ENCODE peak calls at places on chromosomes 13 and 19, in seven cellular contexts. One of them, this sample, is unnamed. For H3K4me1, the result is how much of the 10 kb centered on the place peaks cover.

GRCh38 chr19:39550197-39550596 is 10.2 kb upstream of the EID2 start:
- DNase-seq in fibroblast of lung: no peak
- DNase-seq in Peyer's patch: no peak
- DNase-seq in cardiac muscle cell: no peak
- DNase-seq in testis: no peak
- DNase-seq in K562: no peak
- DNase-seq in PC-9: no peak
- DNase-seq in this sample: no peak

GRCh38 chr13:43669101-43669500 is 117.7 kb downstream of the ENOX1 start:
- DNase-seq in fibroblast of lung: no peak
- DNase-seq in Peyer's patch: no peak
- DNase-seq in cardiac muscle cell: no peak
- DNase-seq in testis: no peak
- DNase-seq in K562: no peak
- DNase-seq in PC-9: no peak
- DNase-seq in this sample: no peak

GRCh38 chr13:102293723-102294122 is 108.1 kb downstream of the FGF14 start:
- DNase-seq in fibroblast of lung: no peak
- DNase-seq in Peyer's patch: no peak
- DNase-seq in cardiac muscle cell: no peak
- DNase-seq in testis: no peak
- DNase-seq in K562: no peak
- DNase-seq in PC-9: no peak
- DNase-seq in this sample: no peak

GRCh38 chr19:41541990-41542584 is 33.9 kb upstream of the CEACAM21 start:
- DNase-seq in fibroblast of lung: no peak
- DNase-seq in Peyer's patch: peak
- DNase-seq in cardiac muscle cell: peak
- DNase-seq in testis: peak
- DNase-seq in K562: peak
- DNase-seq in PC-9: peak
- DNase-seq in this sample: peak

GRCh38 chr19:38033658-38034150 is 126.7 kb downstream of the SIPA1L3 start:
- DNase-seq in fibroblast of lung: peak
- DNase-seq in Peyer's patch: peak
- DNase-seq in cardiac muscle cell: no peak
- DNase-seq in testis: no peak
- DNase-seq in K562: no peak
- DNase-seq in PC-9: no peak
- DNase-seq in this sample: peak

GRCh38 chr13:108609353-108609752 is 20.1 kb upstream of the MYO16 start:
- DNase-seq in fibroblast of lung: peak
- DNase-seq in Peyer's patch: no peak
- DNase-seq in cardiac muscle cell: peak
- DNase-seq in testis: peak
- DNase-seq in K562: no peak
- DNase-seq in PC-9: no peak
- DNase-seq in this sample: no peak

GRCh38 chr13:106599875-106600797 is 32.2 kb upstream of the ARGLU1 start:
- DNase-seq in fibroblast of lung: peak
- DNase-seq in Peyer's patch: no peak
- DNase-seq in cardiac muscle cell: peak
- DNase-seq in testis: peak
- DNase-seq in K562: no peak
- DNase-seq in PC-9: no peak
- DNase-seq in this sample: no peak

GRCh38 chr13:40377783-40378182 is 288.7 kb downstream of the FOXO1 start:
- DNase-seq in fibroblast of lung: peak
- DNase-seq in Peyer's patch: no peak
- DNase-seq in cardiac muscle cell: peak
- DNase-seq in testis: no peak
- DNase-seq in K562: no peak
- DNase-seq in PC-9: no peak
- DNase-seq in this sample: no peak

GRCh38 chr19:41699968-41700323 is 8.5 kb upstream of the CEACAM5 start:
- DNase-seq in fibroblast of lung: no peak
- DNase-seq in Peyer's patch: no peak
- DNase-seq in cardiac muscle cell: no peak
- DNase-seq in testis: no peak
- DNase-seq in K562: no peak
- DNase-seq in PC-9: no peak
- DNase-seq in this sample: no peak

GRCh38 chr19:51983361-51983760 is 3.3 kb downstream of the ZNF350 start:
- DNase-seq in fibroblast of lung: no peak
- DNase-seq in Peyer's patch: no peak
- DNase-seq in cardiac muscle cell: no peak
- DNase-seq in testis: no peak
- DNase-seq in K562: no peak
- DNase-seq in PC-9: no peak
- DNase-seq in this sample: no peak

GRCh38 chr19:50191270-50191669 is 12.2 kb upstream of the MYH14 start:
- DNase-seq in fibroblast of lung: no peak
- DNase-seq in Peyer's patch: no peak
- DNase-seq in cardiac muscle cell: no peak
- DNase-seq in testis: no peak
- DNase-seq in K562: no peak
- DNase-seq in PC-9: no peak
- DNase-seq in this sample: no peak

GRCh38 chr19:13010992-13011652 is 15.8 kb downstream of the NFIX start:
- DNase-seq in fibroblast of lung: no peak
- DNase-seq in Peyer's patch: no peak
- DNase-seq in cardiac muscle cell: no peak
- DNase-seq in testis: no peak
- DNase-seq in K562: no peak
- DNase-seq in PC-9: no peak
- DNase-seq in this sample: no peak
- H3K4me1 ChIP-seq in fibroblast of lung: under half
- H3K4me1 ChIP-seq in Peyer's patch: under half
- H3K4me1 ChIP-seq in cardiac muscle cell: under half
- H3K4me1 ChIP-seq in testis: half or more
- H3K4me1 ChIP-seq in K562: under half
- H3K4me1 ChIP-seq in PC-9: under half
- H3K4me1 ChIP-seq in this sample: under half

GRCh38 chr13:110471833-110472162 is 89.7 kb downstream of the RAB20 start:
- DNase-seq in fibroblast of lung: peak
- DNase-seq in Peyer's patch: peak
- DNase-seq in cardiac muscle cell: peak
- DNase-seq in testis: peak
- DNase-seq in K562: peak
- DNase-seq in PC-9: no peak
- DNase-seq in this sample: peak

GRCh38 chr13:110469597-110469996 is 91.9 kb downstream of the RAB20 start:
- DNase-seq in fibroblast of lung: no peak
- DNase-seq in Peyer's patch: no peak
- DNase-seq in cardiac muscle cell: no peak
- DNase-seq in testis: no peak
- DNase-seq in K562: no peak
- DNase-seq in PC-9: no peak
- DNase-seq in this sample: no peak

GRCh38 chr13:110471156-110471832 is 90.2 kb downstream of the RAB20 start:
- DNase-seq in fibroblast of lung: no peak
- DNase-seq in Peyer's patch: peak
- DNase-seq in cardiac muscle cell: no peak
- DNase-seq in testis: no peak
- DNase-seq in K562: no peak
- DNase-seq in PC-9: no peak
- DNase-seq in this sample: no peak

GRCh38 chr13:110468986-110469495 is 92.5 kb downstream of the RAB20 start:
- DNase-seq in fibroblast of lung: no peak
- DNase-seq in Peyer's patch: no peak
- DNase-seq in cardiac muscle cell: no peak
- DNase-seq in testis: no peak
- DNase-seq in K562: no peak
- DNase-seq in PC-9: no peak
- DNase-seq in this sample: no peak

DNA sequence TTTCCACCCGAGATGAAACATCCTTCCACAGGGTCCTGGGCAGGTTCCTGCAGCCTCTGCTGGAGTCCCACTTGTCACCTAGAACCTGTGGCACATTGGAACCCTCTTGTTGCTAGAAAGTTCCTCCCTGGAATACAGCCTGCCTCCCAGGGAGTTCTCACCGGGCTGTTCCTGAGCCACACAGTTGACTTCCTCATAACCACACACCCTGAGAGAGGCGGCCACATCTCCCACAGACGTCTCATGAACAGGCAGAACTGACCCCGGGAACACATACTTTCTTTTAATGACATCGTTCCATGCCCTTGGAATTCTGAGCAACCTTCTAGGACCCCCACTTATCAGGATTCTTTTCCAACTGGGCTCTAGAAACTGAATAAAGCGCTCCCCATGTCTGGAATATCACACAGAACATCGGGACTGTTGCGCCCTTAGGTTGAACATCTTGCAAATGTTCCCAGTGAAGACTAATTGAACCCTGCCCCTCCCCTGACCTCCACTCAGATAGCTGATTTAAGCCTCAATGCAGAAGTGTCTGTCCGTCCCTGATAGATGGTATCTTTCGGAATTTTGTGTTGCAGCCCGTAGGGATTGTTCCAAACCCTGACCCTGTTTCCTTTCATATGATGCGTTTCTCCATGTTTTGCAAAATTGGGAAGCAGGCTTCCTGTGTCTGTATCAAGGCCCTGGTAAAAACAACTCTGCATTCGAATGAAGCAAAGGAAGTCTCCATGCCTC is 91.1 kb downstream of the RAB20 start:
- DNase-seq in fibroblast of lung: no peak
- DNase-seq in Peyer's patch: no peak
- DNase-seq in cardiac muscle cell: no peak
- DNase-seq in testis: no peak
- DNase-seq in K562: no peak
- DNase-seq in PC-9: no peak
- DNase-seq in this sample: no peak
- H3K4me1 ChIP-seq in fibroblast of lung: under half
- H3K4me1 ChIP-seq in Peyer's patch: under half
- H3K4me1 ChIP-seq in cardiac muscle cell: under half
- H3K4me1 ChIP-seq in testis: under half
- H3K4me1 ChIP-seq in K562: under half
- H3K4me1 ChIP-seq in PC-9: under half
- H3K4me1 ChIP-seq in this sample: under half

GRCh38 chr19:33290082-33290815 is 12.1 kb downstream of the CEBPA start:
- DNase-seq in fibroblast of lung: no peak
- DNase-seq in Peyer's patch: no peak
- DNase-seq in cardiac muscle cell: no peak
- DNase-seq in testis: no peak
- DNase-seq in K562: no peak
- DNase-seq in PC-9: no peak
- DNase-seq in this sample: no peak

GRCh38 chr19:33293255-33294057 is 8.9 kb downstream of the CEBPA start:
- DNase-seq in fibroblast of lung: peak
- DNase-seq in Peyer's patch: no peak
- DNase-seq in cardiac muscle cell: peak
- DNase-seq in testis: no peak
- DNase-seq in K562: peak
- DNase-seq in PC-9: no peak
- DNase-seq in this sample: no peak

GRCh38 chr19:33290956-33291622 is 11.2 kb downstream of the CEBPA start:
- DNase-seq in fibroblast of lung: no peak
- DNase-seq in Peyer's patch: no peak
- DNase-seq in cardiac muscle cell: no peak
- DNase-seq in testis: no peak
- DNase-seq in K562: no peak
- DNase-seq in PC-9: peak
- DNase-seq in this sample: no peak

GRCh38 chr19:33292595-33293254 is 9.6 kb downstream of the CEBPA start:
- DNase-seq in fibroblast of lung: no peak
- DNase-seq in Peyer's patch: no peak
- DNase-seq in cardiac muscle cell: peak
- DNase-seq in testis: no peak
- DNase-seq in K562: no peak
- DNase-seq in PC-9: no peak
- DNase-seq in this sample: no peak

GRCh38 chr19:33291623-33292534 is 10.5 kb downstream of the CEBPA start:
- DNase-seq in fibroblast of lung: no peak
- DNase-seq in Peyer's patch: no peak
- DNase-seq in cardiac muscle cell: no peak
- DNase-seq in testis: no peak
- DNase-seq in K562: no peak
- DNase-seq in PC-9: no peak
- DNase-seq in this sample: no peak
- H3K4me1 ChIP-seq in fibroblast of lung: under half
- H3K4me1 ChIP-seq in Peyer's patch: under half
- H3K4me1 ChIP-seq in cardiac muscle cell: under half
- H3K4me1 ChIP-seq in testis: under half
- H3K4me1 ChIP-seq in K562: under half
- H3K4me1 ChIP-seq in PC-9: half or more
- H3K4me1 ChIP-seq in this sample: under half

GRCh38 chr13:92224825-92225224 is 826.4 kb downstream of the GPC5 start:
- DNase-seq in fibroblast of lung: no peak
- DNase-seq in Peyer's patch: no peak
- DNase-seq in cardiac muscle cell: no peak
- DNase-seq in testis: no peak
- DNase-seq in K562: no peak
- DNase-seq in PC-9: no peak
- DNase-seq in this sample: no peak

GRCh38 chr13:92225861-92226260 is 827.4 kb downstream of the GPC5 start:
- DNase-seq in fibroblast of lung: peak
- DNase-seq in Peyer's patch: no peak
- DNase-seq in cardiac muscle cell: peak
- DNase-seq in testis: no peak
- DNase-seq in K562: no peak
- DNase-seq in PC-9: no peak
- DNase-seq in this sample: no peak

GRCh38 chr13:92224052-92224821 is 825.8 kb downstream of the GPC5 start:
- DNase-seq in fibroblast of lung: peak
- DNase-seq in Peyer's patch: no peak
- DNase-seq in cardiac muscle cell: peak
- DNase-seq in testis: no peak
- DNase-seq in K562: no peak
- DNase-seq in PC-9: no peak
- DNase-seq in this sample: no peak

GRCh38 chr13:92221916-92222315 is 823.5 kb downstream of the GPC5 start:
- DNase-seq in fibroblast of lung: peak
- DNase-seq in Peyer's patch: no peak
- DNase-seq in cardiac muscle cell: no peak
- DNase-seq in testis: no peak
- DNase-seq in K562: no peak
- DNase-seq in PC-9: no peak
- DNase-seq in this sample: no peak
- H3K4me1 ChIP-seq in fibroblast of lung: under half
- H3K4me1 ChIP-seq in Peyer's patch: under half
- H3K4me1 ChIP-seq in cardiac muscle cell: under half
- H3K4me1 ChIP-seq in testis: under half
- H3K4me1 ChIP-seq in K562: under half
- H3K4me1 ChIP-seq in PC-9: under half
- H3K4me1 ChIP-seq in this sample: under half

This sample was measured in OCI-LY7.